ENCODE peak calls at places on chromosomes 13 and 19, in seven cellular contexts. I is effector CD4-positive, alpha-beta T cell; S is stimulated activated CD4-positive, alpha-beta T cell treated with anti-CD3 and anti-CD28 coated beads, Interleukin-1b, Interleukin-23, amount 100 ng/mL, for 4 hours; Q is stimulated activated CD8-positive, alpha-beta memory T cell treated with anti-CD3 and anti-CD28 coated beads, Interleukin-4, amount 100 ng/mL, for 24 hours; Y is left ventricle myocardium inferior; N is cardiac fibroblast; A is BE2C. O is an unnamed sample.

GRCh38 chr13:43021926-43022670 is 1.3 kb upstream of the DNAJC15 start:
- DNase-seq in S (no peak), N (no peak), I (no peak), Q (no peak), A (no peak), Y (no peak), O (no peak)

GRCh38 chr13:59413121-59413520 is 750.6 kb downstream of the DIAPH3 start:
- DNase-seq in Y (no peak), N (no peak), Q (no peak), S (no peak), I (no peak), A (no peak), O (no peak)

GRCh38 chr19:42064432-42064831 is 5.6 kb downstream of the GRIK5 start:
- DNase-seq in Y (no peak), Q (no peak), N (no peak), S (no peak), A (no peak), I (no peak), O (no peak)

GRCh38 chr13:49214917-49215376 is 5.2 kb upstream of the MLNR start:
- DNase-seq in I (no peak), S (peak; percentile 25), Y (no peak), N (peak; percentile 60), Q (no peak), A (no peak), O (peak; percentile 71)

GRCh38 chr13:33494596-33495214 is 209.2 kb upstream of the STARD13 start:
- DNase-seq in N (peak; percentile 97), I (no peak), S (no peak), A (no peak), Y (peak; percentile 17), Q (no peak), O (no peak)

GRCh38 chr19:58001895-58002369 is 688 bp downstream of the ZNF606 start:
- DNase-seq in I (no peak), Y (no peak), S (no peak), N (peak; percentile 35), Q (no peak), A (peak; percentile 23), O (no peak)

GRCh38 chr13:94967183-94968039 is 255.1 kb upstream of the SOX21 start:
- DNase-seq in N (no peak), I (no peak), A (peak; percentile 40), S (no peak), Y (no peak), Q (no peak), O (no peak)

GRCh38 chr13:101649490-101650126 is 197.1 kb downstream of the ITGBL1 start:
- DNase-seq in A (no peak), I (no peak), Q (no peak), Y (no peak), S (no peak), N (peak; percentile 96), O (no peak)

GRCh38 chr19:12769689-12770088 is 5.7 kb downstream of the HOOK2 start:
- DNase-seq in Q (no peak), I (peak; percentile 39), S (no peak), N (no peak), Y (no peak), A (peak; percentile 78), O (peak; percentile 77)